ENCODE peak calls at places on chromosomes 7 and 10, in nine cellular contexts. A is HepG2, C is A549, J is K562, B is GM23338, T is HL-60, D is SK-N-SH, H is Panc1, X is GM12878. S is an unnamed sample.

GRCh38 chr10:125231116-125231812 is 70.9 kb upstream of the CTBP2 start:
- DNase-seq in X (no peak), H (no peak), B (peak), A (no peak), D (peak), C (peak), T (no peak), J (no peak), S (peak)

GRCh38 chr7:158055726-158056510 is 531.7 kb downstream of the PTPRN2 start:
- DNase-seq in B (no peak), C (no peak), T (no peak), D (no peak), X (no peak), A (no peak), J (no peak), H (no peak), S (no peak)

GRCh38 chr10:100636848-100637553 is 101.3 kb downstream of the HIF1AN start:
- DNase-seq in H (no peak), C (no peak), J (peak), T (no peak), D (no peak), B (no peak), A (no peak), X (no peak), S (no peak)

GRCh38 chr10:120511165-120511564 is 54.1 kb downstream of the PLPP4 start:
- DNase-seq in C (no peak), T (no peak), X (no peak), A (no peak), D (no peak), B (no peak), H (no peak), J (no peak), S (no peak)

GRCh38 chr7:105751054-105751453 is 125.3 kb downstream of the ATXN7L1 start:
- DNase-seq in X (no peak), J (no peak), A (no peak), H (no peak), D (no peak), T (no peak), B (no peak), C (no peak), S (no peak)

GRCh38 chr10:43254881-43255643 is 11.8 kb downstream of the RASGEF1A start:
- DNase-seq in C (no peak), J (no peak), T (no peak), H (no peak), A (no peak), X (no peak), B (no peak), D (peak), S (no peak)

GRCh38 chr10:101080933-101081546 is 19.3 kb downstream of the KAZALD1 start:
- DNase-seq in T (no peak), J (peak), B (peak), C (no peak), D (no peak), X (no peak), H (no peak), A (no peak), S (no peak)

GRCh38 chr10:10804998-10805737 is 212.5 kb upstream of the CELF2 start:
- DNase-seq in A (peak), C (no peak), D (no peak), B (no peak), H (no peak), J (no peak), X (no peak), T (no peak), S (no peak)

GRCh38 chr10:26779176-26779860 is 81.4 kb downstream of the ABI1 start:
- DNase-seq in X (no peak), B (no peak), J (no peak), D (no peak), H (no peak), A (no peak), T (no peak), C (no peak), S (no peak)

GRCh38 chr7:126790763-126791162 is 462.0 kb downstream of the GRM8 start:
- DNase-seq in C (no peak), B (peak), H (no peak), A (no peak), J (no peak), T (no peak), D (no peak), X (no peak), S (no peak)

GRCh38 chr7:2175514-2175913 is 57.2 kb downstream of the MAD1L1 start:
- DNase-seq in T (no peak), D (peak), C (no peak), X (no peak), H (no peak), B (peak), J (peak), A (peak), S (no peak)

GRCh38 chr10:128095023-128095752 is 31.0 kb downstream of the MKI67 start:
- DNase-seq in D (no peak), T (no peak), B (peak), H (no peak), X (no peak), J (no peak), A (no peak), C (no peak), S (peak)

GRCh38 chr7:83001362-83002040 is 161.2 kb downstream of the PCLO start:
- DNase-seq in T (no peak), C (no peak), H (no peak), A (no peak), B (no peak), J (no peak), D (no peak), X (no peak), S (no peak)

GRCh38 chr10:54703086-54703485 is 97.9 kb downstream of the PCDH15 start:
- DNase-seq in T (no peak), J (no peak), D (no peak), A (no peak), B (peak), H (no peak), X (no peak), C (no peak), S (no peak)

GRCh38 chr7:4711634-4712033 is 29.5 kb downstream of the FOXK1 start:
- DNase-seq in J (no peak), H (no peak), X (no peak), C (no peak), A (no peak), D (no peak), T (no peak), B (no peak), S (no peak)

GRCh38 chr10:50576245-50576815 is 47.4 kb downstream of the SGMS1 start:
- DNase-seq in B (no peak), D (no peak), C (no peak), A (no peak), X (no peak), T (no peak), J (no peak), H (no peak), S (no peak)

GRCh38 chr7:101770466-101770865 is 47.0 kb upstream of the CUX1 start:
- DNase-seq in T (no peak), X (no peak), B (no peak), J (no peak), C (no peak), D (no peak), H (no peak), A (no peak), S (no peak)

GRCh38 chr10:31924833-31925232 is 3.8 kb downstream of the ARHGAP12 start:
- DNase-seq in D (no peak), C (no peak), X (no peak), H (no peak), T (no peak), B (no peak), J (no peak), A (no peak), S (no peak)

GRCh38 chr10:31927597-31928530 is 767 bp downstream of the ARHGAP12 start:
- DNase-seq in C (peak), H (no peak), B (peak), X (no peak), A (peak), D (peak), J (peak), T (no peak), S (no peak)

GRCh38 chr10:31928531-31929259 is at the start of gene ARHGAP12:
- DNase-seq in D (peak), B (peak), J (peak), T (peak), C (peak), H (no peak), A (peak), X (no peak), S (no peak)

GRCh38 chr10:31926765-31927596 is 1.6 kb downstream of the ARHGAP12 start:
- DNase-seq in T (no peak), J (no peak), H (no peak), D (peak), C (no peak), A (no peak), B (no peak), X (no peak), S (no peak)

GRCh38 chr10:31926154-31926553 is 2.5 kb downstream of the ARHGAP12 start:
- DNase-seq in A (no peak), X (no peak), B (no peak), D (no peak), J (no peak), T (no peak), C (no peak), H (no peak), S (no peak)
- TF ChIP-seq REST in A (no peak), X (no peak), B (no peak), D (no peak), J (no peak), T (no peak), C (no peak), H (no peak), S (no peak)

GRCh38 chr10:34789993-34790506 is 25.0 kb downstream of the PARD3 start:
- DNase-seq in B (no peak), C (peak), X (no peak), J (no peak), H (no peak), T (no peak), D (peak), A (peak), S (no peak)
- TF ChIP-seq REST in B (no peak), C (no peak), X (no peak), J (no peak), H (no peak), T (no peak), D (no peak), A (no peak), S (no peak)

GRCh38 chr10:12887780-12888179 is 113.7 kb downstream of the CCDC3 start:
- DNase-seq in H (no peak), J (no peak), D (no peak), B (no peak), T (no peak), C (no peak), X (no peak), A (no peak), S (no peak)
- TF ChIP-seq REST in H (no peak), J (no peak), D (no peak), B (no peak), T (no peak), C (no peak), X (no peak), A (no peak), S (no peak)

GRCh38 chr10:6386346-6386745 is 183.6 kb downstream of the PFKFB3 start:
- DNase-seq in X (no peak), B (no peak), C (no peak), D (no peak), A (no peak), H (no peak), T (no peak), J (no peak), S (no peak)
- TF ChIP-seq REST in X (no peak), B (no peak), C (no peak), D (no peak), A (no peak), H (no peak), T (no peak), J (no peak), S (no peak)

GRCh38 chr10:114685456-114685855 is 27.4 kb upstream of the ABLIM1 start:
- DNase-seq in A (no peak), J (no peak), H (no peak), X (no peak), C (no peak), T (no peak), D (peak), B (no peak), S (no peak)
- TF ChIP-seq REST in A (no peak), J (no peak), H (no peak), X (no peak), C (no peak), T (no peak), D (no peak), B (no peak), S (no peak)

S was measured in HCT116.